ENCODE peak calls at places on chromosomes 4 and X, in nine cellular contexts. V is HFF-Myc, M is LNCaP clone FGC, C is ovary, H is lower lobe of right lung, I is left ventricle myocardium inferior, L is endothelial cell, B is mesothelial cell of epicardium, F is GM20000. O is an unnamed sample.

GRCh38 chrX:24426340-24426913 is 38.7 kb upstream of the PDK3 start:
- DNase-seq in I (no peak), L (no peak), H (no peak), V (no peak), M (no peak), C (no peak), F (peak), B (no peak), O (no peak)

GRCh38 chr4:122854444-122854843 is 27.8 kb downstream of the FGF2 start:
- DNase-seq in I (no peak), M (no peak), H (no peak), B (no peak), V (no peak), L (no peak), C (peak), F (no peak), O (no peak)

GRCh38 chr4:476501-476900 is 22.5 kb downstream of the ZNF721 start:
- DNase-seq in B (no peak), M (no peak), H (no peak), I (no peak), L (no peak), V (no peak), F (no peak), C (no peak), O (no peak)

GRCh38 chr4:102687373-102687981 is 73.3 kb downstream of the MANBA start:
- DNase-seq in V (no peak), F (peak), I (no peak), L (no peak), H (no peak), M (no peak), B (no peak), C (no peak), O (no peak)

GRCh38 chr4:7101692-7102515 is 34.0 kb upstream of the GRPEL1 start:
- DNase-seq in I (peak), F (peak), L (peak), C (peak), B (no peak), M (no peak), H (peak), V (no peak), O (no peak)

GRCh38 chr4:136484996-136485395 is 1047.3 kb downstream of the PCDH18 start:
- DNase-seq in I (no peak), M (no peak), H (no peak), V (no peak), L (no peak), F (no peak), C (no peak), B (no peak), O (no peak)

GRCh38 chrX:68652327-68652930 is 5.0 kb downstream of the STARD8 start:
- DNase-seq in F (no peak), V (no peak), H (no peak), I (no peak), B (no peak), M (no peak), L (no peak), C (no peak), O (no peak)

GRCh38 chr4:38687571-38688011 is 23.6 kb downstream of the KLF3 start:
- DNase-seq in V (no peak), B (no peak), C (no peak), F (no peak), M (no peak), L (no peak), H (no peak), I (no peak), O (no peak)

GRCh38 chr4:149140841-149141240 is 674.8 kb downstream of the IQCM start:
- DNase-seq in B (no peak), C (no peak), H (no peak), V (no peak), L (no peak), M (peak), I (no peak), F (no peak), O (no peak)

GRCh38 chr4:40055379-40055872 is 1.2 kb upstream of the N4BP2 start:
- DNase-seq in I (no peak), M (no peak), V (no peak), B (no peak), L (no peak), H (no peak), C (no peak), F (peak), O (no peak)

GRCh38 chr4:83819582-83819981 is 283.7 kb downstream of the GPAT3 start:
- DNase-seq in C (no peak), L (no peak), H (no peak), I (no peak), M (no peak), V (no peak), B (no peak), F (no peak), O (no peak)

GRCh38 chr4:76689079-76689817 is 208.7 kb downstream of the SOWAHB start:
- DNase-seq in C (peak), V (no peak), H (peak), L (peak), B (peak), I (peak), M (no peak), F (peak), O (no peak)

GRCh38 chr4:140426610-140427103 is 791 bp downstream of the CLGN start:
- DNase-seq in B (no peak), F (peak), C (no peak), M (no peak), I (peak), V (no peak), H (no peak), L (peak), O (no peak)

GRCh38 chr4:74114234-74114633 is 15.2 kb upstream of the CXCL2 start:
- DNase-seq in M (no peak), V (no peak), C (no peak), F (no peak), L (no peak), H (no peak), I (no peak), B (no peak), O (no peak)

GRCh38 chrX:108292053-108292452 is 146.2 kb downstream of the COL4A6 start:
- DNase-seq in F (no peak), B (no peak), I (no peak), H (no peak), L (no peak), V (no peak), C (no peak), M (no peak), O (no peak)

GRCh38 chr4:56613101-56613862 is 67.8 kb downstream of the HOPX start:
- DNase-seq in B (no peak), H (no peak), C (no peak), M (no peak), I (no peak), F (no peak), V (no peak), L (no peak), O (no peak)

GRCh38 chr4:94373752-94374151 is 31.1 kb upstream of the HPGDS start:
- DNase-seq in F (no peak), H (no peak), V (no peak), M (no peak), L (no peak), C (no peak), B (no peak), I (no peak), O (no peak)

DNA sequence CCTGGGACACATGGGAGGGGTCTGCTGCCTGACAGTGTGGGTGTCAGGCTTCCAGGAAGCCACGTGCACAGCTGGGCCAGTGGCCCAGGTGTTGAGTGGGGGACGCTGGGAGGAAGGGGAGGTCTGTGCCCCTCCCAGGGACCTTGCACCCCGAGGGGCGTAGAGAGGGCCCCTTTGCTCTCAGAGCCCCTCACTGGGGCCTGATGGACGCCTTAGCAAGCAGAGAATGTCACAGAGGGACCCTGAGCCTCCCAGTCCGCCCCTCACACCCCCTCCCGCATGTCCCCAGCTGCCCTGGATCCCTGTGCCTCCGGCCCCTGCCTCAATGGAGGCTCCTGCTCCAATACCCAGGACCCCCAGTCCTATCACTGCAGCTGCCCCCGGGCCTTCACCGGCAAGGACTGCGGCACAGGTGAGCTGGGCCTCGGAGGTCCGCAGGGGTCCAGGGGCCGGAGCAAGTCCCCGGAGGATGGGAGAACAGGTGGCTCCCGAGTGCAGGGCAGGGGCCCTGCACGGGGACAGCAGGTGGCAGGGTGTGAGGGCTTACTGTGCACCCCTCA is 2.1 kb downstream of the HGFAC start:
- DNase-seq in V (no peak), L (no peak), H (no peak), M (no peak), C (no peak), B (no peak), F (no peak), I (no peak), O (no peak)
- TF ChIP-seq CTCF in V (no peak), L (no peak), H (no peak), M (no peak), C (no peak), B (peak), F (no peak), I (peak), O (peak)

DNA sequence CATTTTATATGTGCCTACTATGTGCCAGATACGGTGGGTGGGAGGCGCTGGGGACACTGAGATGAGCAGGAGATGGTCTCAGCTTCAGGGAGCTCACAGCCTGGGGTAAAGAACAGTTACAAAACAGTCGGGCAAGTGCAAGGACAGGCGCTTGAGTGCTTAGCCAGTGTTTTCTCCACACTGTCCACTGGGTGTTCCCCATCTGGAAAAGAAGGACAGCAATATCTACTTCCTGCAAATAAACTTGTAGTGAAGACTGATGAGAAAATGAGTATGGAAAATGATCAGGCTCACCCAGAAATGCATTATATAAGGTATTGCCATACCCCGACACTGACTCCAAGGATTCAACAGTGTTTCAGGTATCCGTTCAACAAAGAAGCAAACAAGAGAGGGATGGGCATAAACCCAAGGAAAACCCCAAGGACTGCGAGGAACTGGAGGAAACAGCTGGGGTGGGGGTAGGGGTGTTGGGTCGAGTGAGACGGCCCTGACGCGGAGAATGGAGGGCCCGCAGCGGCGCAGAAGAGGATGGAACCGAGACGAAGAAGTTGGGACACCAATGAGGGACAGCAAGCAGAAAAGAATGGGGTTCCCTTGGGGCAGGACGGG is 805 bp downstream of the TMEM185A start:
- DNase-seq in F (no peak), C (peak), B (no peak), V (no peak), I (no peak), H (no peak), M (no peak), L (no peak), O (no peak)
- TF ChIP-seq CTCF in F (no peak), C (no peak), B (no peak), V (no peak), I (peak), H (no peak), M (peak), L (no peak), O (no peak)

GRCh38 chr4:37685726-37686372 is 327 bp downstream of the RELL1 start:
- DNase-seq in C (no peak), M (no peak), H (no peak), F (no peak), B (peak), V (no peak), I (peak), L (peak), O (no peak)

GRCh38 chr4:37685211-37685725 is 908 bp downstream of the RELL1 start:
- DNase-seq in H (no peak), L (no peak), V (peak), C (no peak), B (no peak), M (no peak), F (no peak), I (no peak), O (no peak)

GRCh38 chr4:37684154-37684553 is 2.0 kb downstream of the RELL1 start:
- DNase-seq in I (no peak), M (no peak), L (no peak), F (no peak), V (no peak), C (no peak), B (no peak), H (no peak), O (no peak)

GRCh38 chr4:37680089-37680488 is 6.1 kb downstream of the RELL1 start:
- DNase-seq in H (no peak), V (no peak), I (no peak), F (no peak), C (no peak), M (no peak), L (no peak), B (no peak), O (no peak)

GRCh38 chr4:37682701-37683401 is 3.3 kb downstream of the RELL1 start:
- DNase-seq in H (no peak), M (no peak), V (no peak), I (no peak), B (no peak), C (no peak), L (no peak), F (peak), O (no peak)
- TF ChIP-seq CTCF in H (no peak), M (no peak), V (no peak), I (peak), B (no peak), C (no peak), L (no peak), F (no peak), O (peak)

GRCh38 chrX:10326578-10326977 is 169.8 kb downstream of the CLCN4 start:
- DNase-seq in M (no peak), H (no peak), L (no peak), F (no peak), I (no peak), C (no peak), B (no peak), V (peak), O (no peak)
- TF ChIP-seq CTCF in M (peak), H (no peak), L (no peak), F (peak), I (peak), C (no peak), B (no peak), V (peak), O (peak)